ENCODE peak calls at places on chromosomes 12 and 14, in seven cellular contexts. One of them, this sample, is unnamed.

GRCh38 chr12:40010899-40011774 is 94.7 kb downstream of the SLC2A13 start:
- DNase-seq in transverse colon: peak
- DNase-seq in gastrocnemius medialis: peak
- DNase-seq in fibroblast of the aortic adventitia: peak
- DNase-seq in dorsolateral prefrontal cortex: no peak
- DNase-seq in A673: peak
- DNase-seq in heart left ventricle: no peak
- DNase-seq in this sample: peak

GRCh38 chr14:70098257-70098809 is 90.4 kb downstream of the SLC8A3 start:
- DNase-seq in gastrocnemius medialis: no peak
- DNase-seq in heart left ventricle: no peak
- DNase-seq in fibroblast of the aortic adventitia: peak
- DNase-seq in dorsolateral prefrontal cortex: no peak
- DNase-seq in A673: no peak
- DNase-seq in transverse colon: no peak
- DNase-seq in this sample: peak

GRCh38 chr14:66003082-66003740 is 483.0 kb upstream of the CCDC196 start:
- DNase-seq in gastrocnemius medialis: no peak
- DNase-seq in heart left ventricle: no peak
- DNase-seq in dorsolateral prefrontal cortex: no peak
- DNase-seq in transverse colon: no peak
- DNase-seq in A673: no peak
- DNase-seq in fibroblast of the aortic adventitia: no peak
- DNase-seq in this sample: no peak

GRCh38 chr14:90697577-90698206 is 118.5 kb downstream of the TTC7B start:
- DNase-seq in heart left ventricle: peak
- DNase-seq in gastrocnemius medialis: peak
- DNase-seq in A673: peak
- DNase-seq in dorsolateral prefrontal cortex: peak
- DNase-seq in transverse colon: peak
- DNase-seq in fibroblast of the aortic adventitia: peak
- DNase-seq in this sample: peak

GRCh38 chr14:33068626-33069025 is 129.9 kb downstream of the NPAS3 start:
- DNase-seq in transverse colon: no peak
- DNase-seq in A673: no peak
- DNase-seq in fibroblast of the aortic adventitia: no peak
- DNase-seq in gastrocnemius medialis: no peak
- DNase-seq in dorsolateral prefrontal cortex: no peak
- DNase-seq in heart left ventricle: no peak
- DNase-seq in this sample: no peak

GRCh38 chr12:1355396-1355795 is 239.0 kb downstream of the FBXL14 start:
- DNase-seq in gastrocnemius medialis: no peak
- DNase-seq in transverse colon: no peak
- DNase-seq in heart left ventricle: no peak
- DNase-seq in fibroblast of the aortic adventitia: no peak
- DNase-seq in A673: no peak
- DNase-seq in dorsolateral prefrontal cortex: no peak
- DNase-seq in this sample: peak

GRCh38 chr12:18703326-18703725 is 34.5 kb downstream of the PLCZ1 start:
- DNase-seq in heart left ventricle: no peak
- DNase-seq in transverse colon: no peak
- DNase-seq in dorsolateral prefrontal cortex: no peak
- DNase-seq in gastrocnemius medialis: no peak
- DNase-seq in A673: no peak
- DNase-seq in fibroblast of the aortic adventitia: peak
- DNase-seq in this sample: no peak

GRCh38 chr12:15602051-15602672 is 187.0 kb downstream of the EPS8 start:
- DNase-seq in heart left ventricle: no peak
- DNase-seq in gastrocnemius medialis: no peak
- DNase-seq in fibroblast of the aortic adventitia: no peak
- DNase-seq in transverse colon: no peak
- DNase-seq in dorsolateral prefrontal cortex: no peak
- DNase-seq in A673: no peak
- DNase-seq in this sample: no peak

GRCh38 chr12:125169451-125169850 is 104.2 kb downstream of the AACS start:
- DNase-seq in transverse colon: no peak
- DNase-seq in gastrocnemius medialis: no peak
- DNase-seq in dorsolateral prefrontal cortex: no peak
- DNase-seq in fibroblast of the aortic adventitia: no peak
- DNase-seq in A673: no peak
- DNase-seq in heart left ventricle: no peak
- DNase-seq in this sample: no peak

GRCh38 chr12:75779891-75780501 is 251.6 kb downstream of the PHLDA1 start:
- DNase-seq in A673: peak
- DNase-seq in fibroblast of the aortic adventitia: no peak
- DNase-seq in heart left ventricle: no peak
- DNase-seq in transverse colon: no peak
- DNase-seq in gastrocnemius medialis: no peak
- DNase-seq in dorsolateral prefrontal cortex: no peak
- DNase-seq in this sample: no peak

GRCh38 chr14:103123128-103123633 is at the start of gene TNFAIP2:
- DNase-seq in heart left ventricle: peak
- DNase-seq in dorsolateral prefrontal cortex: no peak
- DNase-seq in fibroblast of the aortic adventitia: peak
- DNase-seq in A673: no peak
- DNase-seq in transverse colon: peak
- DNase-seq in gastrocnemius medialis: no peak
- DNase-seq in this sample: peak

GRCh38 chr12:82174936-82175335 is 183.3 kb downstream of the CCDC59 start:
- DNase-seq in gastrocnemius medialis: no peak
- DNase-seq in transverse colon: no peak
- DNase-seq in dorsolateral prefrontal cortex: no peak
- DNase-seq in A673: no peak
- DNase-seq in heart left ventricle: no peak
- DNase-seq in fibroblast of the aortic adventitia: no peak
- DNase-seq in this sample: no peak

GRCh38 chr14:39122330-39123138 is 8.4 kb downstream of the GEMIN2 start:
- DNase-seq in transverse colon: no peak
- DNase-seq in dorsolateral prefrontal cortex: no peak
- DNase-seq in A673: no peak
- DNase-seq in fibroblast of the aortic adventitia: no peak
- DNase-seq in gastrocnemius medialis: no peak
- DNase-seq in heart left ventricle: no peak
- DNase-seq in this sample: peak

GRCh38 chr14:55701638-55702037 is 121.6 kb downstream of the KTN1 start:
- DNase-seq in fibroblast of the aortic adventitia: peak
- DNase-seq in heart left ventricle: no peak
- DNase-seq in A673: no peak
- DNase-seq in gastrocnemius medialis: no peak
- DNase-seq in transverse colon: no peak
- DNase-seq in dorsolateral prefrontal cortex: no peak
- DNase-seq in this sample: peak

GRCh38 chr14:23514009-23514962 is 37.3 kb downstream of the ZFHX2 start:
- DNase-seq in A673: no peak
- DNase-seq in gastrocnemius medialis: no peak
- DNase-seq in heart left ventricle: no peak
- DNase-seq in transverse colon: no peak
- DNase-seq in fibroblast of the aortic adventitia: no peak
- DNase-seq in dorsolateral prefrontal cortex: peak
- DNase-seq in this sample: no peak

GRCh38 chr14:77026930-77027537 is 1.5 kb downstream of the IRF2BPL start:
- DNase-seq in heart left ventricle: peak
- DNase-seq in A673: peak
- DNase-seq in dorsolateral prefrontal cortex: no peak
- DNase-seq in transverse colon: no peak
- DNase-seq in fibroblast of the aortic adventitia: peak
- DNase-seq in gastrocnemius medialis: no peak
- DNase-seq in this sample: peak

GRCh38 chr12:110885152-110885840 is 35.1 kb downstream of the MYL2 start:
- DNase-seq in heart left ventricle: no peak
- DNase-seq in dorsolateral prefrontal cortex: no peak
- DNase-seq in A673: no peak
- DNase-seq in gastrocnemius medialis: no peak
- DNase-seq in fibroblast of the aortic adventitia: no peak
- DNase-seq in transverse colon: no peak
- DNase-seq in this sample: no peak

GRCh38 chr14:24240110-24240918 is 2.1 kb downstream of the TINF2 start:
- DNase-seq in dorsolateral prefrontal cortex: no peak
- DNase-seq in heart left ventricle: no peak
- DNase-seq in transverse colon: no peak
- DNase-seq in A673: no peak
- DNase-seq in gastrocnemius medialis: no peak
- DNase-seq in fibroblast of the aortic adventitia: no peak
- DNase-seq in this sample: no peak

GRCh38 chr12:74264692-74265091 is 272.9 kb upstream of the ATXN7L3B start:
- DNase-seq in gastrocnemius medialis: no peak
- DNase-seq in transverse colon: no peak
- DNase-seq in heart left ventricle: no peak
- DNase-seq in A673: no peak
- DNase-seq in fibroblast of the aortic adventitia: no peak
- DNase-seq in dorsolateral prefrontal cortex: no peak
- DNase-seq in this sample: no peak

GRCh38 chr12:109518820-109519665 is 41.6 kb downstream of the UBE3B start:
- DNase-seq in gastrocnemius medialis: no peak
- DNase-seq in transverse colon: peak
- DNase-seq in dorsolateral prefrontal cortex: peak
- DNase-seq in A673: peak
- DNase-seq in heart left ventricle: no peak
- DNase-seq in fibroblast of the aortic adventitia: peak
- DNase-seq in this sample: peak

GRCh38 chr12:50013361-50014147 is 11.7 kb downstream of the RACGAP1 start:
- DNase-seq in gastrocnemius medialis: no peak
- DNase-seq in transverse colon: no peak
- DNase-seq in fibroblast of the aortic adventitia: no peak
- DNase-seq in A673: no peak
- DNase-seq in dorsolateral prefrontal cortex: no peak
- DNase-seq in heart left ventricle: no peak
- DNase-seq in this sample: no peak

GRCh38 chr12:117380083-117380482 is 18.7 kb upstream of the NOS1 start:
- DNase-seq in heart left ventricle: no peak
- DNase-seq in A673: peak
- DNase-seq in transverse colon: no peak
- DNase-seq in dorsolateral prefrontal cortex: no peak
- DNase-seq in fibroblast of the aortic adventitia: no peak
- DNase-seq in gastrocnemius medialis: no peak
- DNase-seq in this sample: no peak

GRCh38 chr14:102883028-102883953 is 39.2 kb upstream of the AMN start:
- DNase-seq in gastrocnemius medialis: no peak
- DNase-seq in heart left ventricle: no peak
- DNase-seq in A673: no peak
- DNase-seq in dorsolateral prefrontal cortex: no peak
- DNase-seq in fibroblast of the aortic adventitia: no peak
- DNase-seq in transverse colon: no peak
- DNase-seq in this sample: no peak

GRCh38 chr12:39839072-39839471 is 219.5 kb upstream of the ABCD2 start:
- DNase-seq in heart left ventricle: no peak
- DNase-seq in fibroblast of the aortic adventitia: no peak
- DNase-seq in A673: no peak
- DNase-seq in transverse colon: no peak
- DNase-seq in gastrocnemius medialis: no peak
- DNase-seq in dorsolateral prefrontal cortex: no peak
- DNase-seq in this sample: no peak

GRCh38 chr12:93061414-93062099 is 132.5 kb upstream of the EEA1 start:
- DNase-seq in fibroblast of the aortic adventitia: peak
- DNase-seq in gastrocnemius medialis: no peak
- DNase-seq in heart left ventricle: peak
- DNase-seq in dorsolateral prefrontal cortex: peak
- DNase-seq in A673: no peak
- DNase-seq in transverse colon: no peak
- DNase-seq in this sample: no peak

GRCh38 chr14:61560323-61560722 is 135.0 kb upstream of the HIF1A start:
- DNase-seq in A673: no peak
- DNase-seq in transverse colon: no peak
- DNase-seq in fibroblast of the aortic adventitia: peak
- DNase-seq in gastrocnemius medialis: no peak
- DNase-seq in heart left ventricle: no peak
- DNase-seq in dorsolateral prefrontal cortex: no peak
- DNase-seq in this sample: no peak

GRCh38 chr12:121713257-121714155 is 954 bp downstream of the TMEM120B start:
- DNase-seq in heart left ventricle: peak
- DNase-seq in fibroblast of the aortic adventitia: peak
- DNase-seq in A673: no peak
- DNase-seq in gastrocnemius medialis: no peak
- DNase-seq in transverse colon: peak
- DNase-seq in dorsolateral prefrontal cortex: no peak
- DNase-seq in this sample: no peak

DNA sequence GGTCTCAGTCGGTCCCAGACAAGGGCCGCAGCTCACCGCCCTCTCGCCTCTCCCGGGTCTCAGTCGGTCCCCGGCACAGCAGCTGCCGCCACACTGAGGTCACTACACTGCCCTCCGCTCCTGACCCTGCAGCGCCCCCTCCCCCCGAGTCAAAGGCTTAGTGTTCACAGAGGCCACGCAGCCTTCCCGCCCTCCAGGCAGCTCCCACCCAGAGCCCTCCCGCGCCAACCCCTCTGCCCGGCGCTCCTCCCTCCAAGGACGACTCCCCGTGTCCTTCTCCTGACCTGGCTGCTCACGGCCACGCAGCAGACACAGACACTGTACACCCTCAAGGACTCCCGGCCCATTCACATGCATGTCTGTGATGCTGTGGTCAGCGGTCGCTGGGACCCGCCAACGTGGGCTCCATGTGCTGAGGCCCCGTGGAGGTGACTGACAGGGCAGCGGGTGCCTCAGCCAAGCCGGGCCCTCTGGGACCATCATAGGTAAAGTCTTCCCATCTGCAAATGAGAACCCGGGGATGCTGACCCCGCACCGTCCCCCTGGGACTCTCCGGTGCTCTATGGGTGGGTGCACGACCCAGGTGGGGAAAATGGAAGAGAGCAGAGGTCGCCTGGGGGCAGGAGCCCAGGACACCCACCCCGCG is 16.3 kb upstream of the GALNT9 start:
- DNase-seq in fibroblast of the aortic adventitia: no peak
- DNase-seq in gastrocnemius medialis: no peak
- DNase-seq in transverse colon: no peak
- DNase-seq in dorsolateral prefrontal cortex: no peak
- DNase-seq in A673: no peak
- DNase-seq in heart left ventricle: no peak
- DNase-seq in this sample: no peak
- TF ChIP-seq CTCF in fibroblast of the aortic adventitia: no peak
- TF ChIP-seq CTCF in gastrocnemius medialis: no peak
- TF ChIP-seq CTCF in transverse colon: no peak
- TF ChIP-seq CTCF in dorsolateral prefrontal cortex: no peak
- TF ChIP-seq CTCF in A673: no peak
- TF ChIP-seq CTCF in heart left ventricle: no peak
- TF ChIP-seq CTCF in this sample: no peak

GRCh38 chr14:104681689-104682074 is 7.7 kb upstream of the INF2 start:
- DNase-seq in gastrocnemius medialis: peak
- DNase-seq in transverse colon: peak
- DNase-seq in A673: peak
- DNase-seq in fibroblast of the aortic adventitia: peak
- DNase-seq in heart left ventricle: peak
- DNase-seq in dorsolateral prefrontal cortex: peak
- DNase-seq in this sample: peak
- H3K4me3 ChIP-seq in gastrocnemius medialis: no peak
- H3K4me3 ChIP-seq in transverse colon: no peak
- H3K4me3 ChIP-seq in A673: peak
- H3K4me3 ChIP-seq in fibroblast of the aortic adventitia: peak
- H3K4me3 ChIP-seq in heart left ventricle: peak
- H3K4me3 ChIP-seq in dorsolateral prefrontal cortex: peak
- H3K4me3 ChIP-seq in this sample: peak

GRCh38 chr14:74697976-74698375 is 14.9 kb downstream of the AREL1 start:
- DNase-seq in heart left ventricle: no peak
- DNase-seq in dorsolateral prefrontal cortex: no peak
- DNase-seq in transverse colon: no peak
- DNase-seq in A673: no peak
- DNase-seq in gastrocnemius medialis: no peak
- DNase-seq in fibroblast of the aortic adventitia: no peak
- DNase-seq in this sample: no peak
- TF ChIP-seq CTCF in heart left ventricle: no peak
- TF ChIP-seq CTCF in dorsolateral prefrontal cortex: no peak
- TF ChIP-seq CTCF in transverse colon: no peak
- TF ChIP-seq CTCF in A673: no peak
- TF ChIP-seq CTCF in gastrocnemius medialis: no peak
- TF ChIP-seq CTCF in fibroblast of the aortic adventitia: no peak
- TF ChIP-seq CTCF in this sample: no peak

GRCh38 chr12:113171543-113171942 is 13.7 kb downstream of the DDX54 start:
- DNase-seq in gastrocnemius medialis: no peak
- DNase-seq in A673: no peak
- DNase-seq in fibroblast of the aortic adventitia: no peak
- DNase-seq in dorsolateral prefrontal cortex: no peak
- DNase-seq in heart left ventricle: peak
- DNase-seq in transverse colon: no peak
- DNase-seq in this sample: no peak
- H3K4me3 ChIP-seq in gastrocnemius medialis: no peak
- H3K4me3 ChIP-seq in A673: no peak
- H3K4me3 ChIP-seq in fibroblast of the aortic adventitia: no peak
- H3K4me3 ChIP-seq in dorsolateral prefrontal cortex: no peak
- H3K4me3 ChIP-seq in heart left ventricle: no peak
- H3K4me3 ChIP-seq in transverse colon: no peak
- H3K4me3 ChIP-seq in this sample: no peak